ENCODE peak calls at places on chromosome 21, in seven cellular contexts. L, Y, E, N, W, V and O are unnamed samples.

GRCh38 chr21:33608559-33608958 is 20.1 kb upstream of the DONSON start:
- DNase-seq in L (no peak), E (no peak), W (no peak), V (no peak), N (no peak), Y (no peak), O (no peak)

GRCh38 chr21:26366781-26367180 is 196.2 kb upstream of the APP start:
- DNase-seq in E (no peak), Y (no peak), L (no peak), V (no peak), W (no peak), N (no peak), O (no peak)

GRCh38 chr21:42061866-42062542 is 9.1 kb upstream of the UMODL1 start:
- DNase-seq in W (no peak), Y (no peak), V (no peak), N (no peak), E (no peak), L (no peak), O (no peak)

GRCh38 chr21:33893917-33894316 is 21.7 kb downstream of the ATP5PO start:
- DNase-seq in V (no peak), L (peak), Y (no peak), E (no peak), W (no peak), N (no peak), O (no peak)

GRCh38 chr21:39908265-39908923 is 41.2 kb downstream of the PCP4 start:
- DNase-seq in V (no peak), E (no peak), Y (no peak), L (no peak), N (no peak), W (no peak), O (no peak)

GRCh38 chr21:15731243-15731613 is 1.4 kb downstream of the USP25 start:
- DNase-seq in E (no peak), W (no peak), N (no peak), L (no peak), Y (no peak), V (peak), O (no peak)

GRCh38 chr21:45109831-45110492 is 35.6 kb downstream of the ADARB1 start:
- DNase-seq in W (no peak), L (no peak), V (no peak), Y (no peak), E (peak), N (no peak), O (no peak)

GRCh38 chr21:42691901-42692559 is 38.6 kb downstream of the PDE9A start:
- DNase-seq in L (no peak), V (no peak), N (no peak), E (no peak), W (no peak), Y (no peak), O (no peak)

GRCh38 chr21:41254090-41254700 is 62.4 kb upstream of the FAM3B start:
- DNase-seq in V (no peak), L (no peak), Y (no peak), W (no peak), N (no peak), E (no peak), O (no peak)

GRCh38 chr21:15063821-15064575 is 802 bp downstream of the NRIP1 start:
- DNase-seq in E (no peak), V (no peak), Y (peak), N (no peak), W (no peak), L (peak), O (peak)

GRCh38 chr21:33308586-33309490 is 15.9 kb upstream of the IFNAR1 start:
- DNase-seq in E (peak), Y (no peak), L (peak), W (no peak), V (no peak), N (no peak), O (no peak)

GRCh38 chr21:45102391-45102932 is 28.1 kb downstream of the ADARB1 start:
- DNase-seq in E (no peak), L (no peak), N (no peak), V (no peak), Y (no peak), W (peak), O (peak)

GRCh38 chr21:39669485-39669884 is 56.7 kb downstream of the B3GALT5 start:
- DNase-seq in Y (no peak), W (no peak), E (no peak), V (no peak), L (no peak), N (no peak), O (no peak)

GRCh38 chr21:26842976-26843911 is 2.0 kb downstream of the ADAMTS1 start:
- DNase-seq in N (no peak), Y (no peak), E (no peak), W (no peak), V (no peak), L (peak), O (peak)

GRCh38 chr21:40902299-40902698 is 55.3 kb upstream of the DSCAM start:
- DNase-seq in V (no peak), W (no peak), E (no peak), L (no peak), Y (no peak), N (no peak), O (no peak)

GRCh38 chr21:15430577-15430976 is 299.2 kb upstream of the USP25 start:
- DNase-seq in W (no peak), L (no peak), E (no peak), Y (no peak), N (no peak), V (no peak), O (no peak)

GRCh38 chr21:29424728-29425127 is 126.0 kb downstream of the BACH1 start:
- DNase-seq in Y (no peak), N (no peak), E (no peak), W (no peak), L (no peak), V (no peak), O (no peak)

GRCh38 chr21:34684174-34684876 is 15.5 kb downstream of the CLIC6 start:
- DNase-seq in V (no peak), E (no peak), N (no peak), W (no peak), Y (no peak), L (no peak), O (no peak)

GRCh38 chr21:33680870-33681269 is 38.6 kb downstream of the ITSN1 start:
- DNase-seq in W (no peak), V (no peak), L (no peak), E (no peak), Y (no peak), N (no peak), O (no peak)

GRCh38 chr21:31078216-31078615 is 39.9 kb upstream of the KRTAP19-8 start:
- DNase-seq in N (no peak), V (no peak), L (no peak), E (no peak), Y (no peak), W (no peak), O (no peak)

GRCh38 chr21:26739189-26739588 is 106.0 kb downstream of the ADAMTS1 start:
- DNase-seq in E (no peak), Y (no peak), W (no peak), V (no peak), N (no peak), L (no peak), O (no peak)

GRCh38 chr21:15728046-15728445 is 1.7 kb upstream of the USP25 start:
- DNase-seq in N (no peak), Y (no peak), E (no peak), L (no peak), V (no peak), W (no peak), O (no peak)

GRCh38 chr21:14843991-14844390 is 220.8 kb downstream of the NRIP1 start:
- DNase-seq in N (no peak), W (no peak), E (no peak), L (no peak), Y (no peak), V (no peak), O (no peak)

GRCh38 chr21:20486303-20486702 is 511.9 kb upstream of the NCAM2 start:
- DNase-seq in W (no peak), V (no peak), Y (no peak), N (no peak), L (no peak), E (no peak), O (no peak)

GRCh38 chr21:41029573-41029972 is 138.4 kb upstream of the BACE2 start:
- DNase-seq in V (no peak), N (no peak), E (no peak), Y (no peak), L (no peak), W (no peak), O (peak)

GRCh38 chr21:15894596-15894995 is 164.8 kb downstream of the USP25 start:
- DNase-seq in V (no peak), N (no peak), Y (no peak), W (no peak), L (peak), E (no peak), O (peak)

GRCh38 chr21:42677339-42678117 is 24.1 kb downstream of the PDE9A start:
- DNase-seq in E (no peak), N (no peak), V (no peak), Y (no peak), L (no peak), W (no peak), O (no peak)

GRCh38 chr21:29237110-29238051 is 61.3 kb upstream of the BACH1 start:
- DNase-seq in Y (no peak), N (no peak), L (no peak), W (no peak), E (no peak), V (no peak), O (no peak)

GRCh38 chr21:25485914-25486313 is 121.4 kb downstream of the MRPL39 start:
- DNase-seq in E (no peak), L (no peak), V (no peak), Y (no peak), W (no peak), N (no peak), O (no peak)

DNA sequence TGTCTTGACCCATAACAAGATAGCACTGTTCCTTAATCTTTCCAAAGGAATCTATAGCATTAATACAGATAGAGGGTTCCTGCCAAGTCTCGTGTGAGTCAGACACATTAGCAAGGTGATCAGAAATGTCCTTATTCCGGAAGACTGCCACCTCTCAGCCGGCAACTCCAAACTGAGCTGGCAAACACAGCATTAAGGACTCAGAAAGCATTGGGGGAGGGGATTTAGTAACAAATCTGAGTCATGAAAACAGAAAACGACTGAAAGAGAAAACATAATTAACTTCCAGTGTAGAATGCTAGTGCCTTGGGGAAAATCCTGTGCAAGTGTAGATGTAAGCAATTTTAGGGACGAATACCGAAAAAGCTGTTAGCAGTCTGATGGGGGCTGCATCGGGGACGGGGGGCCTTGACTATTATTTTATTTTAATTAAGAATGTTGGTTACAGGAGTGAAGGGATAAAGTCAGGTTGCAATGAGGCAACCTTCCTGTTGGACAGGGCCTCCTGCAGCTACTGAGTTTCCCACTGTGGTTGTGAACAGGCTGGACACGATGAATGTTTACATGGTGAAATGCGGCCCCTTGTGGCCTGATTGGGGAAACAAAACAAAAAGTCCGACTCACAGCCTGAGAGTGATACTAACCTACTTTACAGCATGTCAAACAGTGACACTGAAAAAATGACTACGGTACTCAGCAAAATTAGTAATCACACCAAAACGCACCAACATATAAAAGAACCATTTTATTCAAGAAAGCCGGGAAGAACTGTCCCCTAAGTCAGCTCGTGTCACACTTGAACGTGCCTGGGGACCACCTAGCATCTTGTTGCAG is 20.7 kb downstream of the MIS18A start:
- DNase-seq in Y (peak), N (peak), L (peak), V (peak), W (peak), E (no peak), O (peak)
- TF ChIP-seq JUND in Y (no peak), N (no peak), L (no peak), V (no peak), W (no peak), E (no peak), O (no peak)

DNA sequence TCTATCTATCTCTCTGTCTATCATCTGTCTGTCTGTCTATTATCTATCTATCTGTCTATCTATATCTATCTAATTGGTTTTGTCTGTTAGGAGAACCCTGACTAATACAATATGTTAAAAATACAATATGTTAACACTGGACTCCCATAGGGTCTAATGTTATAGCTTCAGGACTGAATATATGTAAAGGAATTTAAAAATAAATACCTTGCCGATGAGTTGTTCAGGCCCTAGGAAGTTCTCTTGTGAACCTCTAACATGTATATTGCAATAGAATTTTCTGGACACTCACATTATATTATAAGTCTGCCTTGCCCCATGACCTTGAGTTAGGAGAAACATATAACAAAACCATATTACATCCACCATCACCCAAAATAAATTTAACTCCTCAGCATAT is 900.6 kb downstream of the NCAM2 start:
- DNase-seq in V (no peak), E (no peak), N (no peak), W (no peak), L (no peak), Y (no peak), O (no peak)
- TF ChIP-seq JUND in V (no peak), E (no peak), N (no peak), W (no peak), L (no peak), Y (no peak), O (no peak)

GRCh38 chr21:35882791-35883240 is 177.5 kb downstream of the SETD4 start:
- DNase-seq in N (no peak), W (no peak), V (peak), L (no peak), Y (no peak), E (no peak), O (no peak)
- TF ChIP-seq JUND in N (no peak), W (no peak), V (no peak), L (no peak), Y (no peak), E (no peak), O (no peak)

GRCh38 chr21:38386967-38387366 is 111.3 kb downstream of the ERG start:
- DNase-seq in V (no peak), L (no peak), N (no peak), W (no peak), E (no peak), Y (no peak), O (no peak)

GRCh38 chr21:38388219-38388618 is 110.1 kb downstream of the ERG start:
- DNase-seq in N (no peak), Y (no peak), W (no peak), L (no peak), E (no peak), V (no peak), O (no peak)

GRCh38 chr21:38388684-38389676 is 109.3 kb downstream of the ERG start:
- DNase-seq in E (no peak), N (no peak), Y (no peak), W (no peak), L (no peak), V (no peak), O (no peak)

GRCh38 chr21:38389891-38390290 is 108.4 kb downstream of the ERG start:
- DNase-seq in V (no peak), E (no peak), N (no peak), Y (no peak), W (no peak), L (no peak), O (no peak)

GRCh38 chr21:38392722-38393121 is 105.6 kb downstream of the ERG start:
- DNase-seq in W (no peak), N (no peak), E (no peak), V (no peak), Y (no peak), L (no peak), O (no peak)
- TF ChIP-seq JUND in W (no peak), N (no peak), E (no peak), V (no peak), Y (no peak), L (no peak), O (no peak)

GRCh38 chr21:46171996-46172862 is 12.0 kb downstream of the SPATC1L start:
- DNase-seq in L (no peak), Y (no peak), W (no peak), N (no peak), V (no peak), E (no peak), O (no peak)
- TF ChIP-seq JUND in L (no peak), Y (no peak), W (no peak), N (no peak), V (no peak), E (no peak), O (no peak)

GRCh38 chr21:37421306-37421705 is 54.7 kb downstream of the DYRK1A start:
- DNase-seq in L (no peak), E (no peak), W (no peak), Y (no peak), N (no peak), V (no peak), O (no peak)
- TF ChIP-seq JUND in L (no peak), E (no peak), W (no peak), Y (no peak), N (no peak), V (no peak), O (no peak)

DNA sequence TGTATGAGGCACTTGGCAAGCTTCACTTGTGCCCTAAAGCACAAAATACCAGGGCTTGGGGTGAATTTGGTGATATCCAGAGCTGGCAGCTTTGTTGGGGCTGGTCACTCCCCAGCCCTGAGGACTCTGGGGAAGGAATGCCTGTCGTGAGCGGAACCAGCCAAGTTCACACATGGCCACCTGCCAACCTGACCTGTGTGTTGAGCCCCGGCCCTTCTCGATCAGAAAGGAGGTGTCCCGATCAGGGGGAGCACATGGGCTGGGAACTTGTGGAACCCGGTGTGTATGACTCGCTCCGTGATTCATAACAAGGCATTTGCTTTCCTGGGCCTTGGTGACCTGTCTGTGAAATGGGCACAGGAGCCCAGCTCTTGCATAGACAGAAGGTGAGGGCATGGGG is 43.1 kb downstream of the AGPAT3 start:
- DNase-seq in V (no peak), L (no peak), N (no peak), Y (no peak), E (no peak), W (no peak), O (no peak)
- TF ChIP-seq JUND in V (no peak), L (no peak), N (no peak), Y (no peak), E (no peak), W (no peak), O (no peak)

GRCh38 chr21:43759651-43760050 is 16.5 kb downstream of the CSTB start:
- DNase-seq in V (no peak), N (no peak), W (no peak), L (no peak), Y (no peak), E (no peak), O (no peak)

GRCh38 chr21:43762303-43763128 is 13.6 kb downstream of the CSTB start:
- DNase-seq in L (no peak), N (no peak), W (no peak), V (no peak), E (no peak), Y (no peak), O (no peak)

GRCh38 chr21:43761886-43762285 is 14.2 kb downstream of the CSTB start:
- DNase-seq in Y (no peak), N (no peak), L (no peak), V (no peak), E (no peak), W (no peak), O (no peak)

GRCh38 chr21:43758811-43759210 is 17.3 kb downstream of the CSTB start:
- DNase-seq in W (no peak), N (no peak), V (no peak), L (no peak), E (no peak), Y (no peak), O (no peak)

DNA sequence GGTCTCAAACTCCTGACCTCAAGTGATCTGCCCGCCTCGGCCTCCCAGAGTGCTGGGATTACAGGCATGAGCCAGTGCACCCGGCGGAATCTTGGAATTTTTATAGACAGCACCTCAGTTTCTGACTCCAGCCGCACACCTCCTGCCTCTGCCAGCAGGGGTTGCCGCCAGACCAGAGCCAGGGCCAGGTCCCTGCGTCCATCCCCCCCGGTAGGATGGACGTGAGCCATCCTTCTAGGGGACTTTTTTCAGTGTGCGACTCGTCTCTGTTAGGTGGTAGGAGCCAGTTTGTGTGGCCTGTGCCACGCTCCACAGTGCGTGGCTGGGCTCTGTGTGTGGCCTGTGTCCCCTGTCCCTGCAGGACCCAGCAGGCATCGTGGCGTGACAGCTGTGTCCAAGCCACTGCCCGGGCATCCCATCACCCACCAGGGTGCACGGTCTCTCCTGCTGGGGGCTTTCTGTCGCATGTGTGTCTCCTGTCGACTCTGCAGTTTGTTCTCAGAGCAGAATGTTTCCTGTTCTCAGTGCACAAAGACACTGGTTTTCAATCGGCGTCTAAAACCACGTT is 15.6 kb downstream of the CSTB start:
- DNase-seq in N (no peak), L (no peak), V (no peak), W (no peak), E (no peak), Y (no peak), O (no peak)
- TF ChIP-seq JUND in N (no peak), L (no peak), V (no peak), W (no peak), E (no peak), Y (no peak), O (no peak)

GRCh38 chr21:17269760-17270159 is 243.1 kb upstream of the CXADR start:
- DNase-seq in W (no peak), V (no peak), Y (no peak), L (no peak), E (no peak), N (no peak), O (no peak)

DNA sequence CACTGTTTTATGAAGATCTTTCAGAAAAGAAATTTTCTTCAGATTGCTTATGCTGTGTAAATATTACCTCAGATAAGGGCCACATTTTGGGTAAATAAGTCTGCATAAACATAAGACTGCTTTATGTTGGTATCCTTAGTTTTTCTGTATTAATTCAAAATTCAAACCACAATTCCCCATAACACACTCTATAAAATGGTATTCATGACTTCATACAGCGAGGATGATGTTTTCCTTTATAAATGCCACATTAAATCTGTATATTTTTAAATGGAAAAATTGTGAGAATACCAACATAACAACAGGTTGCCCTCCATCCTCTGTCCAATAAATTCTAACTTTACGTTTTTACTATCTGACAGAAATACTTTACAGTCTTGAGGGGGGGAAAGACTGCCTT is 248.7 kb upstream of the CXADR start:
- DNase-seq in L (no peak), V (no peak), Y (no peak), E (no peak), N (no peak), W (no peak), O (no peak)
- TF ChIP-seq JUND in L (no peak), V (no peak), Y (no peak), E (no peak), N (no peak), W (no peak), O (no peak)

GRCh38 chr21:36753556-36753955 is 54.6 kb downstream of the SIM2 start:
- DNase-seq in V (no peak), L (no peak), N (no peak), W (no peak), E (no peak), Y (no peak), O (no peak)
- TF ChIP-seq JUND in V (no peak), L (no peak), N (no peak), W (no peak), E (no peak), Y (no peak), O (no peak)